ENCODE peak calls at places on chromosomes 13 and 19, in six cellular contexts. O is H1; X is AG04450; M is naive thymus-derived CD4-positive, alpha-beta T cell; S is GM23338; B is CD4-positive, CD25-positive, alpha-beta regulatory T cell. E is an unnamed sample.

GRCh38 chr19:33214621-33215020 is 11.0 kb downstream of the SLC7A10 start:
- DNase-seq in O (no peak), X (no peak), M (no peak), S (peak; percentile 80), B (no peak), E (no peak)

GRCh38 chr19:31064486-31064885 is 284.8 kb downstream of the TSHZ3 start:
- DNase-seq in O (no peak), X (no peak), M (no peak), S (no peak), B (no peak), E (peak; percentile 11)

GRCh38 chr19:51688665-51689571 is 4.2 kb upstream of the SPACA6 start:
- DNase-seq in O (peak; percentile 80), X (peak; percentile 85), M (no peak), S (peak; percentile 83), B (no peak), E (peak; percentile 93)

GRCh38 chr13:98853791-98854191 is 101.3 kb upstream of the SLC15A1 start:
- DNase-seq in O (no peak), X (no peak), M (no peak), S (no peak), B (no peak), E (no peak)

GRCh38 chr19:33374406-33374703 is 846 bp downstream of the CEBPG start:
- DNase-seq in O (no peak), X (no peak), M (peak; percentile 7), S (no peak), B (no peak), E (no peak)

GRCh38 chr19:3459322-3459881 is 20.9 kb downstream of the SMIM24 start:
- DNase-seq in O (no peak), X (peak; percentile 58), M (no peak), S (peak; percentile 78), B (no peak), E (peak; percentile 83)

GRCh38 chr19:53424968-53425597 is 6.7 kb upstream of the ZNF761 start:
- DNase-seq in O (peak; percentile 84), X (peak; percentile 38), M (peak; percentile 54), S (peak; percentile 94), B (peak; percentile 64), E (peak; percentile 21)

GRCh38 chr19:4322942-4323665 is 15.5 kb downstream of the STAP2 start:
- DNase-seq in O (no peak), X (no peak), M (no peak), S (peak; percentile 23), B (no peak), E (no peak)

GRCh38 chr19:16978839-16979802 is 47.5 kb downstream of the CPAMD8 start:
- DNase-seq in O (no peak), X (no peak), M (no peak), S (no peak), B (no peak), E (no peak)

GRCh38 chr13:97401421-97401820 is 32.5 kb upstream of the RAP2A start:
- DNase-seq in O (no peak), X (no peak), M (no peak), S (no peak), B (no peak), E (no peak)

GRCh38 chr19:56309511-56310185 is 5.0 kb downstream of the ZSCAN5A start:
- DNase-seq in O (peak; percentile 97), X (no peak), M (peak; percentile 17), S (peak; percentile 90), B (peak; percentile 42), E (no peak)

GRCh38 chr13:28012896-28013295 is 24.4 kb upstream of the URAD start:
- DNase-seq in O (no peak), X (no peak), M (no peak), S (no peak), B (no peak), E (no peak)

GRCh38 chr13:27979765-27980279 is 8.7 kb downstream of the URAD start:
- DNase-seq in O (no peak), X (no peak), M (no peak), S (no peak), B (no peak), E (no peak)

GRCh38 chr19:17706750-17707181 is 12.5 kb upstream of the MAP1S start:
- DNase-seq in O (peak; percentile 89), X (no peak), M (no peak), S (peak; percentile 98), B (no peak), E (no peak)

GRCh38 chr13:42561752-42562467 is 12.0 kb upstream of the TNFSF11 start:
- DNase-seq in O (no peak), X (no peak), M (no peak), S (no peak), B (no peak), E (peak; percentile 21)

GRCh38 chr13:92187378-92187989 is 789.1 kb downstream of the GPC5 start:
- DNase-seq in O (no peak), X (no peak), M (peak; percentile 9), S (peak; percentile 72), B (peak; percentile 25), E (no peak)

GRCh38 chr19:4694211-4694987 is 24.3 kb upstream of the MYDGF start:
- DNase-seq in O (no peak), X (peak; percentile 85), M (no peak), S (no peak), B (no peak), E (peak; percentile 87)

GRCh38 chr13:91172160-91172559 is 175.3 kb upstream of the MIR17HG start:
- DNase-seq in O (no peak), X (no peak), M (no peak), S (no peak), B (no peak), E (no peak)

GRCh38 chr13:91169641-91170040 is 177.8 kb upstream of the MIR17HG start:
- DNase-seq in O (no peak), X (no peak), M (no peak), S (no peak), B (no peak), E (no peak)

DNA sequence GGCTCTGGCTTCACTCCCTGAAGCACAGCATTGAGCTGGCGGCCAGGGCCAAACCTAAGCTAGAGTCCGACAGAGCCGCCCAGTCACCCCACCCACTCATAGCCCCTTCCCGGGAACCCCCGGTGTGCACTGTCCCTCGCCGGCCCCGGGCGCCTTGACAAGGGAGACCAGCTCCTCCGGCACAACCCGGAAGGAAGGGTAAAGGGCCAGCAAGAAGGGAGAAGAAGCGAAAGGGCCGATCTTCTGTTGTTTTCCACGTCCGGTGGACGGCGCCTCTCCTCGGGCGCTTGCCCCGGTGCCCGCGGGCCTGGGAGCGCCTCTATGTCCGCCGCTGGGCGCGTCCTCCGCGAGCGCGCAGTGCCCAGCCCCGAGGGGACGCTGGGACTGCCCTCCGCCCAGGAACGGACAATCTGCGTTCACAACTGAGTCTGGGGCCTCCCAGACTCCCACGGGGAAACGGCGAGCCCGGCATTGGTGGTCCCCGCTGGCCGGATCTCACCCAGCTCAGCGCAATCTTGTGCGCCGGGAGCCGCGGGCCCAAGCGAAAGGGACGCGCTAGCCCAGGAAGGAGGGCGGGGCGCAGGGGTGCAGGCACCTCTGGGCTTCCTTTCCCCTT is 172.5 kb upstream of the MIR17HG start:
- DNase-seq in O (no peak), X (no peak), M (no peak), S (peak; percentile 60), B (no peak), E (no peak)
- H3K4me3 ChIP-seq in O (peak overlapping the region; percentile 13), X (peak overlapping the region; percentile 22), M (no peak overlapping the region), S (peak overlapping the region; percentile 78), B (no peak overlapping the region), E (peak overlapping the region; percentile 17)

DNA sequence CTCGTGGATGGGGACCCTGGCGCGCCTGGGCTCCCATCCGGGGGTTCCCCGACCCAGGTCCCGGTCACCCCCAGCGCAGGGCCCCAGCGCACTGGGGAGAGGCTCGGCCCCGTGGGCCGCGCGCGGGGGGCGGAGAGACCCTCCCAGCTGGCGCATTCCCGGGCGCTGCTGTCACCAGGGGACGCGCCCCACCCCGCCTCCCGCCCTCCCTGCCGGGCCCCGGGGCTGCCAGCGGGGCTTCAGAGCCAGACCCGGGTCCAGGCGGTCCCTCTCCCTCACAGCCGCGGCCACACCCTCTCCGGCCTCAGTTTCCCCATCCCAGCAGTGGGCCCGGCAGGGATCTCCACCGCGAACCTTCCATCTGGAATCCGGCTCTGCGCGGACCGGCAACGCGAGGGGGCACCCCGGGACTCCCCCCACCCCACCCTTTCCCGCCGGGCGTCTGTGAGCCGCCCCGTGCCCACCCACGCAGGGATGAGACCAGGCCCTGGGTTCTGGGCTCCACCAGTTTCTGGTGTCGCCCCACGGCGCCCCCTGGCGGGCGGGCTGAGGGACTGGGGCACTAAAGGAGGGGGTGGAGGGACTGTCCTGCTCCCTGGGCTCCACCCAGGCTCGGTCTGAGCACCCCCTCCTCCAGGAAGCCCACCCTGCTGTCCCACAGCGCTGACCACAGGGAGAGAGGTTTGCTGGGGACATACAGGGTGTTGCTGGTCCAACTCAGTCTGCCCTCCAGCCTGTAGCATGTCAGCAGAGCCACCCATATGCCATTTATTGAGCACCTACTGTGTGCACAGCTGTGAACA is 874 bp upstream of the ADAMTSL5 start:
- DNase-seq in O (peak; percentile 82), X (no peak), M (peak; percentile 63), S (peak; percentile 63), B (peak; percentile 61), E (no peak)
- H3K4me3 ChIP-seq in O (no peak overlapping the region), X (peak overlapping the region; percentile 66), M (no peak overlapping the region), S (peak overlapping the region; percentile 53), B (no peak overlapping the region), E (peak overlapping the region; percentile 58)

DNA sequence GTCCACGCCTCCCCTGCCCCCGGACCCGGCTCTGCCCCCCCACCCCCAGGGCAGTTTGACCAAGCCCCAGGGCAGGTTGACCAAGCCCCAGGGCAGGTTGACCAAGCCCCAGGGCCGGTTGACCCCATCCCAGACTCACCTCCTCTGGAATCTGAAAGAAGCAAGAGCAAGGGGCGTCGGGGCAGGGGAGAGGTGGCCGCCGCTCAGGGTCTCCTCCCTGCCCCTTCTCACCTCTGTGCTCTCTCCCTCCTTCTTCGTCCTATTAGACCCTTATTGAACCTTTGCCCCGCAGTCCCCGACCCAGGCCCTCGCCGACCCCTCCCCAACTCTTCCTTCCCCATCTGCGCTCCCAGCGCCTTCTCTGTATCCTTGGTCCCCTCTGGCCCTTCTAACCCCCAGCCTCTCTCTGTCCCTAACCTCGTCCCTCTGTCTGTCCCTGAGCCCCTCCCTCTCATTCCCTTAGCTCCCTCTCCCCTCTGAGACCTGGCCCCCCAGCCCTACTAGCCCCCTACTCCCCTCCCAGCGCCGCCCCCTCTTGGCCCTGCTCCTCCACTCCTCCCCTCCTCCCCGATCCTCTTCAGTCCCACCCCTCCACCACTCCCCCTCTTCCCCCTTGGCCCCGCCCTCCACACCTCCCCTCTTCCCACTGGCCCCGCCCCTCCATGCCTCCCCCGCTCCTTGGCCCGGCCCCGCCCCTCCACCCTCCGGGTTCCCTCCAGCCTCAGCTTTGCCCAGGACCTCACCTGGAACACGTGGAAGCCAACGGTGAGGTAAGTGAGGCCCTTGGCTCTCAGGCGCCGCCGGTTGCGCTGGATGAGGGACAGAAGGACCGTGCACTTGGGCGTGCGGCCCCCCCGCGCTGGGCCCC is 7.6 kb downstream of the CAPN12 start:
- DNase-seq in O (peak; percentile 91), X (no peak), M (no peak), S (peak; percentile 95), B (peak; percentile 36), E (peak; percentile 24)
- H3K4me3 ChIP-seq in O (peak overlapping the region; percentile 31), X (no peak overlapping the region), M (peak overlapping the region; percentile 24), S (peak overlapping the region; percentile 61), B (no peak overlapping the region), E (peak overlapping the region; percentile 46)

DNA sequence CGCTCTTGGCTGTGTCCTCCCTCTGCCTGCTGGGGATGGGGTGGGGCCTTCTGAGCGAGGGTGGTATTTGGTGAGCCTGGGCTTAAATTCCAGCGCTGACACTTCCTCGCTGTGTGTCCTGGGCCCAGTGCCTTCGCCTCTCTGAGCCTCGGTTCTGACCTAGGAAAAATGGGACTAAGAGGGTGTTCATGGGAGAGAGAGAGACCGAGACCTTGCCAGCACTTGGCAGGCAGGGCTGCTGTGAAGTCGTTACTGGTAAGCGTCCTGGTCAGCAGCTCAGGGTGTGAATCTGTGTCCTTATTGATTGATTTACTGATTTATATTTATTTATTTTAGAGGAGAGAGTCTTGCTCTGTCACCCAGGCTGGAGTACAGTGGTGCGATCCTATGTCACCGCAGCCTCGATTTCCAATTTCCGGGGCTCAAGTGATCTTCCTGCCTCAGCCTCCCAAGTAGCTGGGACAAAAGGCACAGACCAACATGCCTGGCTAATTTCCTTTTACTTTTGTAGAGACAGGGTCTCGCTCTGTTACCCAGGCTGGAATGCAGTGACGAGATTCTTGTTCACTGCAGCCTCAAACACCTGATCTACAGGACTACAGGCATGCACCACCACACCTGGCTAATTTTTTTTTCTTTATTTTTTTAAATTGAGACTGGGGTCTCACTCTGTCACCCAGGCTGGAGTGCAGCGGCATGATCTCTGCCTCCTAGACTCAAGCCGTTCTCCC is 2.4 kb downstream of the PKN1 start:
- DNase-seq in O (no peak), X (no peak), M (no peak), S (no peak), B (no peak), E (no peak)
- H3K4me3 ChIP-seq in O (no peak overlapping the region), X (no peak overlapping the region), M (no peak overlapping the region), S (no peak overlapping the region), B (no peak overlapping the region), E (no peak overlapping the region)

E was measured in skeletal muscle cell.